ENCODE peak calls at places on chromosomes 16 and 17, in four cellular contexts. M is EL, P is cerebellum, T is bronchial epithelial cell. G is an unnamed sample.

GRCh38 chr17:35709874-35710273 is 21.6 kb upstream of the RASL10B start:
- DNase-seq in M (no peak), P (no peak), T (peak), G (peak)

GRCh38 chr17:12789075-12789975 is at the start of gene ARHGAP44:
- DNase-seq in M (peak), P (peak), T (peak), G (peak)

GRCh38 chr16:35134471-35134870 is 1675.1 kb downstream of the TP53TG3F start:
- DNase-seq in M (no peak), P (no peak), T (peak), G (no peak)

GRCh38 chr16:86899757-86900156 is 321.4 kb downstream of the FOXL1 start:
- DNase-seq in M (peak), P (no peak), T (peak), G (no peak)

GRCh38 chr17:36703860-36704266 is 102.5 kb downstream of the MRM1 start:
- DNase-seq in M (peak), P (peak), T (no peak), G (peak)

GRCh38 chr17:5587431-5588032 is 3.2 kb upstream of the NLRP1 start:
- DNase-seq in M (peak), P (peak), T (peak), G (peak)

GRCh38 chr16:81627024-81627423 is 152.1 kb upstream of the PLCG2 start:
- DNase-seq in M (peak), P (no peak), T (no peak), G (no peak)

GRCh38 chr17:65027305-65027704 is 29.2 kb downstream of the GNA13 start:
- DNase-seq in M (peak), P (no peak), T (peak), G (no peak)

GRCh38 chr16:82660966-82661365 is 34.2 kb downstream of the CDH13 start:
- DNase-seq in M (no peak), P (no peak), T (no peak), G (no peak)

GRCh38 chr17:83080641-83081560 is 1.5 kb downstream of the METRNL start:
- DNase-seq in M (peak), P (no peak), T (no peak), G (no peak)

GRCh38 chr17:3895354-3895753 is 2.5 kb upstream of the CAMKK1 start:
- DNase-seq in M (no peak), P (no peak), T (no peak), G (no peak)

GRCh38 chr17:34542700-34543336 is 36.6 kb upstream of the TMEM132E start:
- DNase-seq in M (peak), P (peak), T (peak), G (peak)

GRCh38 chr16:82603784-82604411 is 22.9 kb upstream of the CDH13 start:
- DNase-seq in M (peak), P (no peak), T (peak), G (peak)

GRCh38 chr16:85655216-85656129 is 33.3 kb downstream of the GINS2 start:
- DNase-seq in M (no peak), P (no peak), T (no peak), G (no peak)

GRCh38 chr16:3023415-3023668 is 400 bp downstream of the HCFC1R1 start:
- DNase-seq in M (peak), P (peak), T (peak), G (peak)

GRCh38 chr17:34527908-34528470 is 51.4 kb upstream of the TMEM132E start:
- DNase-seq in M (no peak), P (no peak), T (no peak), G (no peak)

GRCh38 chr16:55641430-55642056 is 14.2 kb upstream of the SLC6A2 start:
- DNase-seq in M (no peak), P (no peak), T (no peak), G (no peak)

GRCh38 chr17:28643979-28644781 is 778 bp downstream of the BLTP2 start:
- DNase-seq in M (peak), P (peak), T (peak), G (peak)

GRCh38 chr17:72900542-72900941 is 191.9 kb downstream of the SLC39A11 start:
- DNase-seq in M (no peak), P (no peak), T (no peak), G (no peak)

GRCh38 chr16:86990451-86990850 is 326.7 kb downstream of the C16orf95 start:
- DNase-seq in M (no peak), P (no peak), T (no peak), G (no peak)

GRCh38 chr16:12679660-12680272 is 123.9 kb downstream of the CPPED1 start:
- DNase-seq in M (peak), P (no peak), T (no peak), G (no peak)

GRCh38 chr17:79188048-79188447 is 113.4 kb downstream of the ENGASE start:
- DNase-seq in M (no peak), P (peak), T (no peak), G (peak)

GRCh38 chr17:45784583-45785372 is 658 bp downstream of the CRHR1 start:
- DNase-seq in M (peak), P (peak), T (no peak), G (peak)

GRCh38 chr16:87119168-87119567 is 198.0 kb downstream of the C16orf95 start:
- DNase-seq in M (no peak), P (no peak), T (no peak), G (no peak)

GRCh38 chr16:12944300-12944699 is 42.9 kb downstream of the SHISA9 start:
- DNase-seq in M (no peak), P (no peak), T (no peak), G (no peak)

GRCh38 chr17:78534492-78535284 is 42.5 kb downstream of the DNAH17 start:
- DNase-seq in M (no peak), P (no peak), T (no peak), G (peak)

GRCh38 chr17:75482098-75482943 is 25.9 kb downstream of the TMEM94 start:
- DNase-seq in M (no peak), P (no peak), T (no peak), G (no peak)

GRCh38 chr17:42387663-42388380 is 420 bp downstream of the STAT3 start:
- DNase-seq in M (no peak), P (peak), T (peak), G (no peak)

G was measured in Ammon's horn.